ENCODE peak calls at places on chromosomes 4 and X, in five cellular contexts. B is upper lobe of right lung, H is AG10803, D is adrenal gland, Z is endodermal cell. F is an unnamed sample.

GRCh38 chr4:127575888-127576287 is 56.9 kb upstream of the INTU start:
- DNase-seq in B (no peak), H (no peak), D (no peak), Z (no peak), F (no peak)

GRCh38 chrX:47570794-47571193 is 9.8 kb downstream of the ARAF start:
- DNase-seq in B (no peak), H (no peak), D (no peak), Z (no peak), F (no peak)

GRCh38 chr4:27293831-27294230 is 433.2 kb downstream of the STIM2 start:
- DNase-seq in B (no peak), H (no peak), D (no peak), Z (no peak), F (no peak)

GRCh38 chrX:16544969-16545368 is 105.0 kb upstream of the S100G start:
- DNase-seq in B (no peak), H (no peak), D (no peak), Z (no peak), F (no peak)

GRCh38 chr4:158837527-158838141 is 68.8 kb downstream of the FNIP2 start:
- DNase-seq in B (no peak), H (no peak), D (no peak), Z (no peak), F (no peak)

GRCh38 chrX:70289793-70290770 is at the start of the genes KIF4A and PDZD11:
- DNase-seq in B (peak), H (peak), D (peak), Z (peak), F (peak)

GRCh38 chr4:78645853-78646757 is 94.5 kb downstream of the ANXA3 start:
- DNase-seq in B (no peak), H (peak), D (peak), Z (no peak), F (peak)

GRCh38 chrX:53456254-53456653 is 22.1 kb upstream of the HSD17B10 start:
- DNase-seq in B (no peak), H (peak), D (no peak), Z (no peak), F (no peak)

GRCh38 chr4:25588211-25588610 is 67.4 kb upstream of the SLC34A2 start:
- DNase-seq in B (no peak), H (no peak), D (no peak), Z (no peak), F (no peak)

GRCh38 chr4:155900402-155900801 is 3.1 kb upstream of the TDO2 start:
- DNase-seq in B (no peak), H (peak), D (no peak), Z (no peak), F (peak)

GRCh38 chr4:2259541-2260267 is 2.2 kb downstream of the MXD4 start:
- DNase-seq in B (peak), H (no peak), D (peak), Z (peak), F (no peak)

GRCh38 chr4:58313444-58313843 is 1203.3 kb upstream of the IGFBP7 start:
- DNase-seq in B (no peak), H (no peak), D (no peak), Z (no peak), F (no peak)

GRCh38 chr4:185580699-185581098 is 45.4 kb upstream of the PDLIM3 start:
- DNase-seq in B (no peak), H (no peak), D (no peak), Z (no peak), F (no peak)

GRCh38 chr4:147853706-147854105 is 121.8 kb downstream of the ARHGAP10 start:
- DNase-seq in B (no peak), H (peak), D (no peak), Z (no peak), F (peak)

GRCh38 chr4:95547708-95548471 is 883 bp downstream of the UNC5C start:
- DNase-seq in B (no peak), H (peak), D (peak), Z (peak), F (peak)
- H3K4me3 ChIP-seq in B (peak), H (no peak), D (no peak), Z (peak), F (peak)

DNA sequence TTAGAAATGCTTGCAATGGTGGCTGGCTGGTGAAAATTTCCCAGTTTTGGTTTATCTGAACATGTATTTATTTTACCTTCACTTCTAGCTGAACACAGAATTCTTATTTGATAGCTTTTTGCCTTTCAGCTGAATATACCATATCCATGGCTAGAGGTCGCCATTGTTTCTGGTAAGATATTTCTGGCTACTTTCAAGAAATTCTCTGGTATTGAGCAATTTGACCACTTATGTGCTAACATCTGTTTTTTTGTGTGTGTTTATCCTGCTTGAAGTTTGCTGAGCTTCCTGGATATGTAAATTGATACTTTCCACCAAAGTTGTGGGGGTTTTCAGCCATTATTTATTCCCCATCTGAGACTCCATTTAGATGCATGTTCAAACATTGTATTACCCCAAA is 75.4 kb downstream of the FBXW7 start:
- DNase-seq in B (no peak), H (peak), D (no peak), Z (no peak), F (peak)
- TF ChIP-seq CTCF in B (peak), H (peak), D (no peak), Z (peak), F (peak)

GRCh38 chrX:68684291-68684918 is 36.9 kb downstream of the STARD8 start:
- DNase-seq in B (peak), H (no peak), D (peak), Z (no peak), F (no peak)

GRCh38 chrX:68683580-68683979 is 36.1 kb downstream of the STARD8 start:
- DNase-seq in B (no peak), H (no peak), D (no peak), Z (no peak), F (no peak)

GRCh38 chrX:68684919-68685304 is 37.4 kb downstream of the STARD8 start:
- DNase-seq in B (no peak), H (no peak), D (no peak), Z (no peak), F (no peak)

GRCh38 chrX:68685722-68686683 is 38.5 kb downstream of the STARD8 start:
- DNase-seq in B (peak), H (peak), D (no peak), Z (peak), F (peak)

DNA sequence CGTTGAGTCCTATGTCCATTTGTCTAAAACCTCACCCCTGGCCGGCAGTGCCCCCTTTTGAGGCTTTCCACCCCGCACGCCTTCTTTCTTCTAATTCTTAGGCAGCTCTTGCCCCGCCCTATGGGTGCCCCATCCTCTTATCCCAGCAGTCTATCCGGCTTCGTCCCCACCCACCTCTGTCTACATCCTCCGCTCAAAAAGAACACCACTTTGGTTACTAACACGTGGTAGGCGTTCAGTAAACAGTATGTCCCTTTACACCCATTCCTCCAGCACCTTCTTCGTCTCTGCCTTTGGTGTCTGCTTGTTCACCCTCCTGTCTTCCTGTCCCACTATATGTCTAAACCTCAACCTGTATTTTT is 39.2 kb downstream of the STARD8 start:
- DNase-seq in B (no peak), H (no peak), D (no peak), Z (no peak), F (no peak)
- H3K4me3 ChIP-seq in B (peak), H (peak), D (no peak), Z (no peak), F (no peak)

DNA sequence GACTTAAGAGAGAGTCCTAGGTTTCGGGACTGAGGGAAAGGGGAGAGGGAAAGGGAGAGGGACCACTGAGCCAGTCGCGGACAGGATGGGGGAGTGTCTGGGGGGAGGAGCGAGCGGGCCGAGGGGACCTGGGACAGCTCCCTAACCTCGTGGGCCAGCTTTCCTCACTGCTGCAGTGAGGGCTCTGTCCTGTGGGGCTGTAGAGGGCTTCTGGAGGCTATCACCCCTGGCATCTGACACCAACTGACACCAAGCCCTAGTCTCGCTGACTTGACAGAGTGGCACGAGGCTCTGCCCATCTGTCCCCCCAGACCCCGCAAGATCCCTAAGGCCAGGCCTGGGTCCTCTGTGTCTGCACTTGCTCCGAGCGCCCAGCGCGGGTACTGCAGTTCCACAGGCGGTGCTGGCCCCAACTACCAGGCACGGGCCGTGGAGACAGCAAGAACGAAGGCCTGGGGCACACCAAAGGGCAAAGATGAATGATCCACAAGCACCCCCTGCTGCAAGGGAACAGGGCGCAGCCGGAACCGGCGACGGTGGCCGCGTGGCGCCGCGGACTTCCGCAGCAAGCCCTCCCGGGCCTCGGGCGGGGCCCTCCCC is 465 bp downstream of the HAUS7 start:
- DNase-seq in B (no peak), H (peak), D (no peak), Z (peak), F (peak)
- TF ChIP-seq CTCF in B (peak), H (no peak), D (peak), Z (peak), F (peak)

GRCh38 chrX:67624324-67624723 is 80.5 kb downstream of the AR start:
- DNase-seq in B (no peak), H (no peak), D (no peak), Z (no peak), F (no peak)

GRCh38 chrX:67619253-67619652 is 75.4 kb downstream of the AR start:
- DNase-seq in B (no peak), H (peak), D (no peak), Z (no peak), F (peak)

DNA sequence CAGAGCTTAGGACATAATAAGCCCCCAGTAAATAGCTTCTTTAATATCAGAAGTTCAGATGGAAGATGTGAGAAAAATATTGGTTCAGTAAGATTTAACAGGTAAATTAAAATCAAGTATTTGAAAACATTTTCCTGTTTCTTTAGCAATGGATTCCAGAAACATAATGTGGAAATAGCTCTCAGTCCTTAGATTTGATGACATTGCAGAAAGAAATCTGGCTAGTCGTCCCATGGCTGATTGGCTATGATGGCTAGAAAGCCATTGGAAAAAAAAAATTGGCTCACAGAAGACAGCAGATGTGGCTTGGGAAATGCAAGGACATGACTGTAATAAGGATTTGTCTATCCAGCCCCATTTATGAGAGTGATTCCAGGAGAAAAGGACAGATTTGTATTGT is 78.2 kb downstream of the AR start:
- DNase-seq in B (no peak), H (peak), D (no peak), Z (no peak), F (no peak)
- H3K4me3 ChIP-seq in B (no peak), H (no peak), D (no peak), Z (no peak), F (no peak)

GRCh38 chrX:12702509-12703091 is 88.6 kb upstream of the PRPS2 start:
- DNase-seq in B (no peak), H (no peak), D (no peak), Z (peak), F (no peak)
- TF ChIP-seq CTCF in B (peak), H (peak), D (peak), Z (peak), F (peak)

GRCh38 chrX:24054182-24055042 is at the start of gene EIF2S3:
- DNase-seq in B (peak), H (peak), D (peak), Z (peak), F (peak)
- H3K4me3 ChIP-seq in B (peak), H (peak), D (peak), Z (no peak), F (no peak)

GRCh38 chr4:124713213-124713592 is 671 bp upstream of the ANKRD50 start:
- DNase-seq in B (peak), H (peak), D (peak), Z (peak), F (peak)
- TF ChIP-seq CTCF in B (peak), H (peak), D (peak), Z (peak), F (peak)

DNA sequence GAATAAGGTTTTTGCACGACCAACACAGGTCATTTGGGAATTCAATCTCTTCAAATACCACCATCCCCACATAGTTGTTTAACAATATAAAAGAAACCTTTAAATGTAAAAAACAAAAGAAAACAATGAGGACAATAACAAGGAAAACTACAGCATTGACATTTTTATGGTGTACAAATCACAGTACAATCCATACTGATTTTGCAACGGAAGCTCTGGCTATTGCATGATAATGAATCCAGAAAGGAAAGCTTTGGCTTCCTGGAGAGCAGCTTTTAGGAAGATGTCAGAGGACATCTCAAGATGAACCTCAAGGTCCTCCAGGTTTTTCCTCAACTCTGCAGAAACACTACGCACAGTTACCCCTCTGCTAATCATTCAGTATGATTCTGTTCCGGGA is 111.5 kb upstream of the MYOZ2 start:
- DNase-seq in B (no peak), H (no peak), D (no peak), Z (no peak), F (no peak)
- H3K4me3 ChIP-seq in B (no peak), H (no peak), D (no peak), Z (no peak), F (no peak)

F was measured in fibroblast of the aortic adventitia.